ENCODE peak calls at places on chromosomes 13 and 19, in five cellular contexts. X is adrenal gland, Q is A673, O is omental fat pad, Y is fibroblast of mammary gland. J is an unnamed sample.

GRCh38 chr19:8373867-8374813 is 10.2 kb downstream of the ANGPTL4 start:
- DNase-seq in X (no peak), Q (no peak), O (no peak), Y (no peak), J (no peak)

GRCh38 chr13:77386880-77387606 is 60.1 kb upstream of the MYCBP2 start:
- DNase-seq in X (no peak), Q (no peak), O (no peak), Y (peak), J (no peak)

GRCh38 chr13:35914662-35915061 is 216.5 kb downstream of the DCLK1 start:
- DNase-seq in X (no peak), Q (no peak), O (no peak), Y (peak), J (no peak)

GRCh38 chr19:8085606-8086464 is 33.3 kb downstream of the CCL25 start:
- DNase-seq in X (no peak), Q (no peak), O (no peak), Y (no peak), J (no peak)

GRCh38 chr13:48539550-48539949 is 6.7 kb upstream of the RCBTB2 start:
- DNase-seq in X (peak), Q (no peak), O (no peak), Y (peak), J (no peak)

GRCh38 chr13:66640231-66640630 is 589.9 kb downstream of the PCDH9 start:
- DNase-seq in X (no peak), Q (no peak), O (no peak), Y (no peak), J (no peak)

GRCh38 chr13:47110141-47110540 is 213.3 kb upstream of the HTR2A start:
- DNase-seq in X (no peak), Q (no peak), O (no peak), Y (no peak), J (no peak)

GRCh38 chr13:95150555-95150954 is 150.7 kb downstream of the ABCC4 start:
- DNase-seq in X (no peak), Q (no peak), O (no peak), Y (no peak), J (no peak)

GRCh38 chr13:93771782-93772181 is 545.2 kb downstream of the GPC6 start:
- DNase-seq in X (no peak), Q (no peak), O (no peak), Y (peak), J (no peak)

GRCh38 chr19:19662866-19663291 is 597 bp downstream of the ATP13A1 start:
- DNase-seq in X (no peak), Q (no peak), O (no peak), Y (peak), J (no peak)

GRCh38 chr19:3944018-3944721 is 11.3 kb downstream of the NMRK2 start:
- DNase-seq in X (no peak), Q (no peak), O (no peak), Y (no peak), J (no peak)

GRCh38 chr19:30011051-30011578 is 69.1 kb downstream of the URI1 start:
- DNase-seq in X (no peak), Q (no peak), O (no peak), Y (no peak), J (peak)

GRCh38 chr13:78657699-78658629 is 991 bp downstream of the OBI1 start:
- DNase-seq in X (no peak), Q (peak), O (no peak), Y (peak), J (peak)

GRCh38 chr13:31073859-31074718 is 87.6 kb downstream of the HSPH1 start:
- DNase-seq in X (no peak), Q (peak), O (no peak), Y (peak), J (no peak)

GRCh38 chr13:91185294-91185863 is 162.1 kb upstream of the MIR17HG start:
- DNase-seq in X (no peak), Q (peak), O (no peak), Y (peak), J (peak)

GRCh38 chr19:50921391-50922315 is 10.5 kb upstream of the KLK4 start:
- DNase-seq in X (no peak), Q (peak), O (no peak), Y (peak), J (peak)

GRCh38 chr13:63696055-63696454 is 2280.4 kb upstream of the PCDH20 start:
- DNase-seq in X (no peak), Q (no peak), O (no peak), Y (no peak), J (no peak)

GRCh38 chr19:13984186-13984585 is 21.9 kb downstream of the RFX1 start:
- DNase-seq in X (no peak), Q (no peak), O (no peak), Y (no peak), J (no peak)

GRCh38 chr19:883661-884211 is 9.3 kb downstream of the MED16 start:
- DNase-seq in X (no peak), Q (no peak), O (no peak), Y (no peak), J (no peak)

GRCh38 chr13:30639671-30640070 is 22.0 kb downstream of the USPL1 start:
- DNase-seq in X (no peak), Q (peak), O (no peak), Y (peak), J (no peak)

GRCh38 chr13:44758595-44759221 is 182.6 kb upstream of the TSC22D1 start:
- DNase-seq in X (no peak), Q (peak), O (no peak), Y (peak), J (no peak)

GRCh38 chr19:3543150-3544053 is 4.4 kb downstream of the TEKTIP1 start:
- DNase-seq in X (no peak), Q (no peak), O (no peak), Y (peak), J (no peak)

GRCh38 chr13:32415019-32415418 is 12.9 kb downstream of the N4BP2L1 start:
- DNase-seq in X (no peak), Q (peak), O (no peak), Y (peak), J (peak)

GRCh38 chr13:89514534-89515312 is 1832.8 kb upstream of the MIR17HG start:
- DNase-seq in X (peak), Q (peak), O (no peak), Y (peak), J (peak)

GRCh38 chr13:90846956-90847355 is 500.5 kb upstream of the MIR17HG start:
- DNase-seq in X (no peak), Q (no peak), O (no peak), Y (no peak), J (no peak)

GRCh38 chr13:94328336-94329041 is 151.0 kb downstream of the DCT start:
- DNase-seq in X (no peak), Q (no peak), O (no peak), Y (no peak), J (no peak)

GRCh38 chr13:25446261-25446660 is 74.5 kb downstream of the ATP8A2 start:
- DNase-seq in X (no peak), Q (no peak), O (no peak), Y (no peak), J (no peak)

GRCh38 chr13:46492946-46493345 is 60.0 kb upstream of the LRCH1 start:
- DNase-seq in X (no peak), Q (peak), O (no peak), Y (peak), J (peak)

GRCh38 chr13:113904411-113904810 is 40.5 kb upstream of the GAS6 start:
- DNase-seq in X (peak), Q (peak), O (peak), Y (peak), J (peak)

GRCh38 chr13:46134961-46135522 is 30.2 kb upstream of the CPB2 start:
- DNase-seq in X (no peak), Q (no peak), O (no peak), Y (no peak), J (peak)

GRCh38 chr19:31066385-31066784 is 282.9 kb downstream of the TSHZ3 start:
- DNase-seq in X (no peak), Q (peak), O (no peak), Y (peak), J (no peak)

GRCh38 chr19:1073956-1074511 is 7.1 kb downstream of the ARHGAP45 start:
- DNase-seq in X (no peak), Q (no peak), O (no peak), Y (no peak), J (no peak)

GRCh38 chr19:15154002-15154612 is 46.7 kb downstream of the NOTCH3 start:
- DNase-seq in X (no peak), Q (peak), O (no peak), Y (peak), J (peak)

GRCh38 chr13:84998681-84999080 is 800.5 kb downstream of the SLITRK6 start:
- DNase-seq in X (no peak), Q (no peak), O (no peak), Y (no peak), J (no peak)

GRCh38 chr19:39514840-39515550 is at the start of gene SELENOV:
- DNase-seq in X (no peak), Q (no peak), O (no peak), Y (no peak), J (peak)

GRCh38 chr19:6092329-6093286 is 17.7 kb downstream of the RFX2 start:
- DNase-seq in X (peak), Q (peak), O (no peak), Y (peak), J (peak)

GRCh38 chr19:52200044-52200443 is 10.2 kb downstream of the PPP2R1A start:
- DNase-seq in X (peak), Q (no peak), O (peak), Y (peak), J (no peak)

GRCh38 chr13:44293908-44294735 is 79.5 kb upstream of the SERP2 start:
- DNase-seq in X (no peak), Q (no peak), O (no peak), Y (peak), J (no peak)

GRCh38 chr13:112010714-112011113 is 56.2 kb upstream of the SOX1 start:
- DNase-seq in X (no peak), Q (no peak), O (no peak), Y (no peak), J (no peak)

GRCh38 chr13:22298530-22298929 is 627.7 kb downstream of the FGF9 start:
- DNase-seq in X (no peak), Q (no peak), O (no peak), Y (no peak), J (peak)
- TF ChIP-seq CTCF in X (no peak), Q (no peak), O (no peak), Y (no peak), J (peak)

GRCh38 chr19:46990998-46991676 is 28.5 kb upstream of the NPAS1 start:
- DNase-seq in X (peak), Q (peak), O (peak), Y (peak), J (peak)
- TF ChIP-seq CTCF in X (peak), Q (peak), O (no peak), Y (peak), J (peak)

DNA sequence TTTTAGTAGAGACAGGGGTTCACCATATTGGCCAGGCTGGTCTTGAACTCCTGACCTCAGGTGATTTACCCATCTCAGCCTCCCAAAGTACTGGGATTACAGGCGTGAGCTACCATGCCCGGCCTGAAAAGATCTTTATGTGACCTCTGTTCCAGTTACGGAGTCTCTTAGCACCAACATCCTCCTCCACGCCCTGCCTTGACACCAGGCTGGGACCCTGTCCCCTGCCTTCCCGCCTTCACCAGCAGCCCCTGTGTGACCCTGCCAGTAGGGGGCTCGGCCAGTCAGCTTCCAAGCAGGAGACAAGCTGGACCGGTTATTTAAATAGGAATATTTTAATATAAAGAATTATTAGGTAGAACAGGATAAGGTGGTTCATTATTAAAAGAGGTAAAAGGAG is 54.2 kb downstream of the GPR12 start:
- DNase-seq in X (no peak), Q (no peak), O (no peak), Y (no peak), J (peak)
- TF ChIP-seq CTCF in X (no peak), Q (no peak), O (no peak), Y (no peak), J (peak)

GRCh38 chr13:110070511-110071120 is 236.3 kb downstream of the COL4A1 start:
- DNase-seq in X (no peak), Q (no peak), O (no peak), Y (peak), J (no peak)

GRCh38 chr13:110068176-110068473 is 238.8 kb downstream of the COL4A1 start:
- DNase-seq in X (no peak), Q (no peak), O (no peak), Y (no peak), J (no peak)

GRCh38 chr13:110070046-110070445 is 236.9 kb downstream of the COL4A1 start:
- DNase-seq in X (no peak), Q (no peak), O (no peak), Y (no peak), J (peak)

DNA sequence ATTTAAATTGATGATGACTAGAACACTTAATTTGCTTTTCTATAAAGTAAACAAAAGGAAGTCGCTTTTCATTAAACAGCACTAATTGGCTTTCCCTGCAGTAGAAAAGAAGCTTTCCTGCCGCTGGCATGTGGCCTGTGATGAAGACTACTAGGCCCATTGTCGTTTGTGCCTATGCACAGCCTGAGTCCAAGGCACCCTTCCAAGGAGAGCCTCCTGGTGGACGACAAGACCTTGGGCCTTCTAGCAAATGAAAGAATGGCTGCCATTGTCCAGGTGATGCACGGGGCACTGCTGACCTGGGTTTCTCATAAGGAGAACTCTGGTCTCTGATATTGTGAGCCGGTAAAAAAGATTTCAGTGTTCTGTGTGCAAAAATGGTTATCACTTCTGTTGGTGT is 233.0 kb downstream of the COL4A1 start:
- DNase-seq in X (no peak), Q (peak), O (no peak), Y (no peak), J (peak)
- TF ChIP-seq CTCF in X (no peak), Q (peak), O (no peak), Y (no peak), J (peak)

GRCh38 chr19:43662487-43662886 is 7.5 kb downstream of the PLAUR start:
- DNase-seq in X (no peak), Q (peak), O (no peak), Y (peak), J (peak)
- TF ChIP-seq CTCF in X (peak), Q (peak), O (no peak), Y (peak), J (peak)

GRCh38 chr19:41872384-41872774 is 4.7 kb upstream of the CD79A start:
- DNase-seq in X (no peak), Q (no peak), O (no peak), Y (peak), J (no peak)

GRCh38 chr19:41868989-41869300 is 8.1 kb upstream of the CD79A start:
- DNase-seq in X (no peak), Q (no peak), O (no peak), Y (no peak), J (no peak)

GRCh38 chr19:41869374-41869955 is 7.6 kb upstream of the CD79A start:
- DNase-seq in X (no peak), Q (no peak), O (no peak), Y (no peak), J (no peak)

GRCh38 chr19:41871573-41872383 is 5.3 kb upstream of the CD79A start:
- DNase-seq in X (no peak), Q (no peak), O (no peak), Y (no peak), J (peak)

GRCh38 chr19:41870401-41870873 is 6.6 kb upstream of the CD79A start:
- DNase-seq in X (no peak), Q (peak), O (no peak), Y (peak), J (no peak)
- TF ChIP-seq CTCF in X (no peak), Q (no peak), O (no peak), Y (no peak), J (no peak)

GRCh38 chr19:49017666-49018351 is 918 bp upstream of the LHB start:
- DNase-seq in X (peak), Q (peak), O (no peak), Y (peak), J (peak)
- TF ChIP-seq CTCF in X (peak), Q (peak), O (no peak), Y (peak), J (peak)

DNA sequence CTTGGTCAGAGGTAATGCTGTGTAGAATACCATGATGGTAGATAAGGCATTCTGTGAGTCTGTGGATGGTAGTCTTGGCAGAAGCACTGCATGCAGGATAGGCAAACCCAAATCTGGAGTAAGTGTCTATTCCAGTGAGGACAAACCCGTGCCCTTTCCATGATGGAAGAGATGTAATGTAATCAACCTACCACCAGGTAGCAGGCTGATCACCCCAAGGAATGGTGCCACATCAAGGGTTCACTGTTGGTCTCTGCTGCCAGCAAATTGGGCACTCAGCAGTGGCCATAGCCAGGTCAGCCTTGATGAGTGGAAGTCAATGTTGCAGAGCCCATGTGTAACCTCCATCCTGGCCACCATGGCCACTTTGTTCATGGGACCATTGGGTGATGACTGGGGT is 155.0 kb downstream of the RAP2A start:
- DNase-seq in X (no peak), Q (no peak), O (no peak), Y (no peak), J (peak)
- TF ChIP-seq CTCF in X (peak), Q (peak), O (no peak), Y (no peak), J (peak)

DNA sequence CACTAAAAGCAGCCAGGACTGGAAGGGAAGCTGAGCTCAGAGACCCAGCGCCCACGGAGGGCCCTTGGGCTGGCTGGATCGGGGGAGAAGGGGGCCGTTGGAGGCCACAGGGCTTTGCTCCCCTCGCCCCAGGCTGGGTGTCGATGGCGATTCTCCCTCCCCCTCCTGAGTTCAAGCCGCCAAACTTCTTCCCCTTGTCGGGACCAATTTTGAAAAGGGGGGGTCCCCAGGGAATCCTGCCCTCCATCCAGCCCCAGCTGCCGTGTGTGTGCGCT is 61.2 kb downstream of the COLGALT1 start:
- DNase-seq in X (no peak), Q (no peak), O (no peak), Y (no peak), J (no peak)
- TF ChIP-seq CTCF in X (no peak), Q (no peak), O (no peak), Y (no peak), J (no peak)

J was measured in GM23338.